ENCODE peak calls at places on chromosome 4, in five cellular contexts. Y is stimulated activated CD8-positive, alpha-beta memory T cell treated with anti-CD3 and anti-CD28 coated beads, Interleukin-7, amount 100 ng/mL, for 1 hour; K is AG08395; A is T follicular helper cell; Q is pulmonary artery endothelial cell. X is an unnamed sample.
A peak's percentile ranks its signal among the peaks of the same experiment; 100 is the strongest.

GRCh38 chr4:99013402-99013843 is 17.9 kb downstream of the METAP1 start:
- DNase-seq in Q (no peak), Y (no peak), K (no peak), A (no peak), X (no peak)

GRCh38 chr4:185896832-185897475 is 85.0 kb upstream of the SORBS2 start:
- DNase-seq in Q (no peak), Y (no peak), K (no peak), A (no peak), X (no peak)

GRCh38 chr4:118587946-118588345 is 97.2 kb upstream of the METTL14 start:
- DNase-seq in Y (no peak), K (no peak), A (no peak), Q (no peak), X (no peak)

GRCh38 chr4:38675167-38676121 is 11.4 kb downstream of the KLF3 start:
- DNase-seq in K (peak; percentile 63), A (peak; percentile 75), Q (peak; percentile 47), Y (peak; percentile 57), X (peak; percentile 68)

GRCh38 chr4:87078987-87079469 is 141.4 kb downstream of the KLHL8 start:
- DNase-seq in Q (no peak), Y (no peak), K (peak; percentile 67), A (no peak), X (no peak)

GRCh38 chr4:174404677-174405076 is 117.6 kb downstream of the HPGD start:
- DNase-seq in Y (no peak), A (no peak), Q (no peak), K (no peak), X (no peak)

GRCh38 chr4:107363137-107363536 is 327.0 kb upstream of the DKK2 start:
- DNase-seq in Y (no peak), Q (no peak), K (no peak), A (no peak), X (peak; percentile 31)

GRCh38 chr4:35541146-35541887 is 703.0 kb downstream of the ARAP2 start:
- DNase-seq in Y (no peak), Q (no peak), K (no peak), A (no peak), X (no peak)

GRCh38 chr4:8355864-8356565 is 84.5 kb downstream of the ACOX3 start:
- DNase-seq in A (no peak), Q (no peak), Y (no peak), K (peak; percentile 35), X (peak; percentile 56)

GRCh38 chr4:113674251-113674650 is 87.3 kb downstream of the CAMK2D start:
- DNase-seq in Y (no peak), A (no peak), Q (no peak), K (no peak), X (no peak)

GRCh38 chr4:190020790-190021717 is 6.0 kb downstream of the FRG2 start:
- DNase-seq in Q (no peak), Y (no peak), K (peak; percentile 52), A (no peak), X (peak; percentile 88)

GRCh38 chr4:120990246-120990645 is 67.7 kb upstream of the PRDM5 start:
- DNase-seq in K (no peak), A (no peak), Y (no peak), Q (no peak), X (no peak)

X was measured in osteoblast.